ENCODE peak calls at places on chromosome 4, in four cellular contexts. One of them, this sample, is unnamed.

GRCh38 chr4:73904491-73904890 is 35.3 kb downstream of the CXCL1 start:
- DNase-seq in CD8-positive, alpha-beta T cell: no peak
- DNase-seq in CD8-positive, alpha-beta memory T cell: no peak
- DNase-seq in Panc1: no peak
- DNase-seq in this sample: no peak

GRCh38 chr4:40621592-40622512 is 7.8 kb downstream of the RBM47 start:
- DNase-seq in CD8-positive, alpha-beta T cell: no peak
- DNase-seq in CD8-positive, alpha-beta memory T cell: no peak
- DNase-seq in Panc1: peak; percentile 38
- DNase-seq in this sample: peak; percentile 83

GRCh38 chr4:176988226-176988625 is 195.5 kb upstream of the VEGFC start:
- DNase-seq in CD8-positive, alpha-beta T cell: no peak
- DNase-seq in CD8-positive, alpha-beta memory T cell: no peak
- DNase-seq in Panc1: peak; percentile 76
- DNase-seq in this sample: no peak

GRCh38 chr4:184427687-184428086 is 46.7 kb downstream of the IRF2 start:
- DNase-seq in CD8-positive, alpha-beta T cell: no peak
- DNase-seq in CD8-positive, alpha-beta memory T cell: no peak
- DNase-seq in Panc1: no peak
- DNase-seq in this sample: no peak

GRCh38 chr4:185508162-185508561 is 27.1 kb downstream of the PDLIM3 start:
- DNase-seq in CD8-positive, alpha-beta T cell: no peak
- DNase-seq in CD8-positive, alpha-beta memory T cell: no peak
- DNase-seq in Panc1: no peak
- DNase-seq in this sample: no peak

GRCh38 chr4:80839792-80840191 is 190.7 kb upstream of the BMP3 start:
- DNase-seq in CD8-positive, alpha-beta T cell: no peak
- DNase-seq in CD8-positive, alpha-beta memory T cell: no peak
- DNase-seq in Panc1: no peak
- DNase-seq in this sample: no peak

GRCh38 chr4:64564126-64564525 is 154.9 kb upstream of the TECRL start:
- DNase-seq in CD8-positive, alpha-beta T cell: no peak
- DNase-seq in CD8-positive, alpha-beta memory T cell: no peak
- DNase-seq in Panc1: no peak
- DNase-seq in this sample: no peak

GRCh38 chr4:95465010-95465409 is 83.8 kb downstream of the UNC5C start:
- DNase-seq in CD8-positive, alpha-beta T cell: no peak
- DNase-seq in CD8-positive, alpha-beta memory T cell: no peak
- DNase-seq in Panc1: no peak
- DNase-seq in this sample: no peak

GRCh38 chr4:99947190-99947578 is 766 bp upstream of the DNAJB14 start:
- DNase-seq in CD8-positive, alpha-beta T cell: no peak
- DNase-seq in CD8-positive, alpha-beta memory T cell: no peak
- DNase-seq in Panc1: no peak
- DNase-seq in this sample: no peak

GRCh38 chr4:98516042-98516440 is 142.4 kb downstream of the TSPAN5 start:
- DNase-seq in CD8-positive, alpha-beta T cell: no peak
- DNase-seq in CD8-positive, alpha-beta memory T cell: no peak
- DNase-seq in Panc1: no peak
- DNase-seq in this sample: no peak